ENCODE peak calls at places on chromosomes 1 and 21, in nine cellular contexts. T is NCI-H1105, J is neural crest cell, M is NCI-H1048, V is GM04503, F is ELF-1, B is NCI-H1092, Y is stromal cell of bone marrow, Z is putamen. H is an unnamed sample.

GRCh38 chr1:110281363-110282290 is 57.5 kb upstream of the RBM15 start:
- DNase-seq in T (peak), J (no peak), M (no peak), V (peak), F (no peak), B (peak), Y (no peak), Z (no peak), H (no peak)

GRCh38 chr1:66416295-66416694 is 117.7 kb upstream of the SGIP1 start:
- DNase-seq in T (no peak), J (no peak), M (no peak), V (no peak), F (no peak), B (no peak), Y (no peak), Z (no peak), H (no peak)

GRCh38 chr21:42332557-42332956 is 17.3 kb upstream of the TFF3 start:
- DNase-seq in T (no peak), J (no peak), M (no peak), V (no peak), F (no peak), B (no peak), Y (no peak), Z (no peak), H (no peak)

GRCh38 chr1:24392982-24393645 is 20.5 kb downstream of the STPG1 start:
- DNase-seq in T (no peak), J (no peak), M (no peak), V (no peak), F (no peak), B (no peak), Y (no peak), Z (no peak), H (no peak)

GRCh38 chr1:45009956-45010854 is 919 bp downstream of the HECTD3 start:
- DNase-seq in T (peak), J (no peak), M (no peak), V (no peak), F (peak), B (no peak), Y (no peak), Z (no peak), H (no peak)

GRCh38 chr1:21337931-21338567 is 47.8 kb upstream of the ECE1 start:
- DNase-seq in T (no peak), J (no peak), M (no peak), V (peak), F (no peak), B (peak), Y (peak), Z (no peak), H (no peak)

GRCh38 chr1:147577033-147577773 is 35.9 kb downstream of the BCL9 start:
- DNase-seq in T (no peak), J (no peak), M (no peak), V (no peak), F (no peak), B (no peak), Y (no peak), Z (no peak), H (no peak)

GRCh38 chr1:21082078-21082477 is 94.6 kb downstream of the EIF4G3 start:
- DNase-seq in T (no peak), J (no peak), M (no peak), V (no peak), F (no peak), B (no peak), Y (no peak), Z (no peak), H (no peak)

GRCh38 chr1:10514490-10515235 is 39.9 kb downstream of the PEX14 start:
- DNase-seq in T (peak), J (no peak), M (no peak), V (no peak), F (peak), B (peak), Y (no peak), Z (no peak), H (peak)

GRCh38 chr1:117794073-117794472 is 135.3 kb downstream of the GDAP2 start:
- DNase-seq in T (no peak), J (no peak), M (no peak), V (peak), F (no peak), B (no peak), Y (peak), Z (no peak), H (no peak)

GRCh38 chr1:7642781-7643180 is 128.3 kb upstream of the VAMP3 start:
- DNase-seq in T (peak), J (no peak), M (no peak), V (no peak), F (no peak), B (no peak), Y (no peak), Z (no peak), H (no peak)

GRCh38 chr1:77271851-77272250 is 10.0 kb upstream of the AK5 start:
- DNase-seq in T (no peak), J (no peak), M (no peak), V (no peak), F (no peak), B (no peak), Y (peak), Z (no peak), H (no peak)

GRCh38 chr21:45410865-45411809 is 6.2 kb downstream of the COL18A1 start:
- DNase-seq in T (no peak), J (no peak), M (no peak), V (no peak), F (peak), B (no peak), Y (no peak), Z (no peak), H (no peak)

GRCh38 chr1:31708324-31708723 is 4.5 kb upstream of the COL16A1 start:
- DNase-seq in T (no peak), J (no peak), M (no peak), V (no peak), F (no peak), B (no peak), Y (no peak), Z (no peak), H (peak)

GRCh38 chr1:203839081-203839480 is 22.3 kb upstream of the SNRPE start:
- DNase-seq in T (no peak), J (no peak), M (no peak), V (peak), F (peak), B (no peak), Y (peak), Z (no peak), H (no peak)

GRCh38 chr1:172897738-172898137 is 153.0 kb downstream of the TNFSF18 start:
- DNase-seq in T (no peak), J (no peak), M (no peak), V (no peak), F (no peak), B (no peak), Y (no peak), Z (no peak), H (no peak)